ENCODE peak calls at places on chromosomes 12 and 14, in seven cellular contexts. T, N, O, H, X, F and L are unnamed samples.

GRCh38 chr12:112252184-112252583 is 126.8 kb downstream of the TRAFD1 start:
- DNase-seq in T (no peak), N (no peak), O (peak), H (no peak), X (no peak), F (peak), L (no peak)

GRCh38 chr12:26319511-26319910 is 124.1 kb downstream of the SSPN start:
- DNase-seq in T (peak), N (peak), O (peak), H (no peak), X (no peak), F (peak), L (peak)

GRCh38 chr14:88476375-88476774 is 78.4 kb downstream of the PTPN21 start:
- DNase-seq in T (no peak), N (no peak), O (no peak), H (no peak), X (no peak), F (peak), L (no peak)

GRCh38 chr14:51726166-51726899 is 74.6 kb downstream of the FRMD6 start:
- DNase-seq in T (peak), N (no peak), O (peak), H (no peak), X (no peak), F (no peak), L (no peak)

GRCh38 chr14:21227981-21228380 is 41.3 kb downstream of the HNRNPC start:
- DNase-seq in T (no peak), N (no peak), O (no peak), H (no peak), X (no peak), F (no peak), L (peak)

GRCh38 chr14:51872396-51872795 is 12.0 kb downstream of the GNG2 start:
- DNase-seq in T (no peak), N (no peak), O (no peak), H (no peak), X (no peak), F (no peak), L (no peak)

GRCh38 chr14:81401420-81402122 is 1.4 kb upstream of the STON2 start:
- DNase-seq in T (peak), N (peak), O (peak), H (peak), X (no peak), F (peak), L (peak)

GRCh38 chr14:39175445-39176262 is 600 bp downstream of the PNN start:
- DNase-seq in T (peak), N (no peak), O (peak), H (no peak), X (no peak), F (peak), L (no peak)

GRCh38 chr12:101995684-101996083 is 66.1 kb downstream of the WASHC3 start:
- DNase-seq in T (no peak), N (no peak), O (no peak), H (no peak), X (no peak), F (no peak), L (no peak)

GRCh38 chr14:63770187-63770807 is 42.4 kb upstream of the SGPP1 start:
- DNase-seq in T (peak), N (peak), O (peak), H (peak), X (peak), F (peak), L (no peak)

GRCh38 chr12:55746913-55747231 is 4.0 kb downstream of the GDF11 start:
- DNase-seq in T (no peak), N (no peak), O (no peak), H (no peak), X (no peak), F (no peak), L (no peak)

GRCh38 chr14:52020866-52021717 is 31.7 kb downstream of the RTRAF start:
- DNase-seq in T (no peak), N (no peak), O (no peak), H (no peak), X (no peak), F (no peak), L (no peak)

GRCh38 chr14:22332671-22333407 is 256.2 kb downstream of the DAD1 start:
- DNase-seq in T (no peak), N (no peak), O (no peak), H (no peak), X (no peak), F (no peak), L (no peak)

GRCh38 chr14:102686176-102686801 is 91.0 kb upstream of the TRAF3 start:
- DNase-seq in T (no peak), N (no peak), O (no peak), H (no peak), X (no peak), F (no peak), L (no peak)

GRCh38 chr12:807041-807717 is 54.8 kb downstream of the WNK1 start:
- DNase-seq in T (no peak), N (no peak), O (no peak), H (no peak), X (no peak), F (no peak), L (no peak)
- H3K4me3 ChIP-seq in T (no peak), N (no peak), O (no peak), H (no peak), X (no peak), F (no peak), L (no peak)

GRCh38 chr12:27711312-27711682 is 665 bp downstream of the MRPS35 start:
- DNase-seq in T (no peak), N (no peak), O (no peak), H (no peak), X (no peak), F (no peak), L (no peak)

GRCh38 chr12:27709212-27709931 is 1.3 kb upstream of the MRPS35 start:
- DNase-seq in T (no peak), N (no peak), O (no peak), H (no peak), X (no peak), F (no peak), L (no peak)

GRCh38 chr12:27711957-27712356 is 1.3 kb downstream of the MRPS35 start:
- DNase-seq in T (no peak), N (no peak), O (no peak), H (no peak), X (no peak), F (no peak), L (no peak)

GRCh38 chr12:27709932-27710591 is 570 bp upstream of the MRPS35 start:
- DNase-seq in T (peak), N (peak), O (peak), H (peak), X (no peak), F (peak), L (peak)

GRCh38 chr12:27710592-27711311 is at the start of gene MRPS35:
- DNase-seq in T (peak), N (peak), O (peak), H (peak), X (peak), F (peak), L (peak)
- TF ChIP-seq CTCF in T (no peak), N (no peak), O (no peak), H (no peak), X (no peak), F (no peak), L (no peak)

GRCh38 chr12:132909030-132909368 is 21.6 kb upstream of the CHFR start:
- DNase-seq in T (no peak), N (no peak), O (no peak), H (no peak), X (no peak), F (no peak), L (no peak)
- H3K4me3 ChIP-seq in T (peak), N (peak), O (peak), H (peak), X (peak), F (peak), L (peak)

DNA sequence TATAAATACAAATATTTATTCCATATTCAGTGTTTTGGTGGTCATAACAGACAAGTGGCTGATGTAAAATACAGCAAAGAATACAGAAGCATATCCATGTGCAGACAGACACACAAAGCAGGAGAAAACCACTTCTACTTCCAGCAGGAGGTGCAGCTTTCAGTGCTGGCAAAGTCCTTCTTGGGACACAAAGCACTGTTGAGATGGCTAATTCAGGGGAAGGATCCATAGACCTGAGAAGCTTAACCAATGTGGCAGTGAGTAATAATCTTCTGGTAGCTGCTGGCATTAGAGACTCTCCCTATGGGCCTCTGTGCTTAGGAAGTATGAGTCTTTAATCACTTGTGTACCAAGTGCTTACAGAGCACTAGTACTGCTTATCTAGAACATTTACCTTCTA is 26.8 kb downstream of the AMN1 start:
- DNase-seq in T (peak), N (no peak), O (peak), H (peak), X (no peak), F (peak), L (no peak)
- TF ChIP-seq CTCF in T (peak), N (peak), O (no peak), H (no peak), X (no peak), F (peak), L (peak)